ENCODE peak calls at places on chromosomes 13 and 19, in six cellular contexts. Y is activated T-helper 1 cell treated with Interleukin-2 at 50 U/mL for 16 hours, M is GOT3, U is heart left ventricle, Z is hippocampal formation, Q is astrocyte of the cerebellum. R is an unnamed sample.

GRCh38 chr13:50796463-50796862 is 47.0 kb downstream of the DLEU7 start:
- DNase-seq in Q (no peak), Y (no peak), M (no peak), U (no peak), Z (no peak), R (no peak)

GRCh38 chr13:45441633-45442032 is 23.1 kb upstream of the COG3 start:
- DNase-seq in M (no peak), U (no peak), Q (no peak), Y (no peak), Z (no peak), R (no peak)

GRCh38 chr13:26727633-26728032 is 33.0 kb downstream of the GPR12 start:
- DNase-seq in Y (no peak), Z (no peak), U (no peak), M (no peak), Q (no peak), R (no peak)

GRCh38 chr13:106919638-106920037 is 351.7 kb upstream of the ARGLU1 start:
- DNase-seq in M (no peak), Y (no peak), Z (no peak), Q (no peak), U (peak), R (peak)

GRCh38 chr13:77388944-77389616 is 62.2 kb upstream of the MYCBP2 start:
- DNase-seq in M (no peak), U (no peak), Y (no peak), Z (no peak), Q (no peak), R (no peak)

GRCh38 chr19:17311455-17312248 is 2.3 kb downstream of the DDA1 start:
- DNase-seq in M (no peak), Z (no peak), U (no peak), Y (no peak), Q (no peak), R (no peak)

GRCh38 chr19:38433268-38433733 is at the start of gene RYR1:
- DNase-seq in Q (no peak), M (no peak), U (peak), Z (peak), Y (no peak), R (peak)

GRCh38 chr13:51291341-51291740 is 48.1 kb upstream of the SERPINE3 start:
- DNase-seq in Y (no peak), U (no peak), M (no peak), Z (no peak), Q (no peak), R (no peak)